ENCODE peak calls at places on chromosomes 6 and 20, in seven cellular contexts. One of them, this sample, is unnamed.

GRCh38 chr6:84766118-84766683 is 1.8 kb upstream of the TBX18 start:
- DNase-seq in mesendoderm: peak; percentile 32
- DNase-seq in cardiac muscle cell: peak; percentile 76
- DNase-seq in cardiac fibroblast: peak; percentile 80
- DNase-seq in neuronal stem cell: no peak
- DNase-seq in fibroblast of the aortic adventitia: no peak
- DNase-seq in heart right ventricle: peak; percentile 14
- DNase-seq in this sample: peak; percentile 56

GRCh38 chr6:168506460-168506859 is 65.5 kb downstream of the SMOC2 start:
- DNase-seq in mesendoderm: no peak
- DNase-seq in cardiac muscle cell: no peak
- DNase-seq in cardiac fibroblast: no peak
- DNase-seq in neuronal stem cell: no peak
- DNase-seq in fibroblast of the aortic adventitia: no peak
- DNase-seq in heart right ventricle: no peak
- DNase-seq in this sample: no peak

GRCh38 chr6:88443554-88443953 is 277.4 kb upstream of the CNR1 start:
- DNase-seq in mesendoderm: no peak
- DNase-seq in cardiac muscle cell: no peak
- DNase-seq in cardiac fibroblast: no peak
- DNase-seq in neuronal stem cell: no peak
- DNase-seq in fibroblast of the aortic adventitia: no peak
- DNase-seq in heart right ventricle: no peak
- DNase-seq in this sample: no peak

GRCh38 chr6:70839286-70840266 is 117.3 kb downstream of the B3GAT2 start:
- DNase-seq in mesendoderm: no peak
- DNase-seq in cardiac muscle cell: no peak
- DNase-seq in cardiac fibroblast: no peak
- DNase-seq in neuronal stem cell: no peak
- DNase-seq in fibroblast of the aortic adventitia: no peak
- DNase-seq in heart right ventricle: no peak
- DNase-seq in this sample: no peak

GRCh38 chr6:112428477-112428876 is 81.3 kb downstream of the RFPL4B start:
- DNase-seq in mesendoderm: no peak
- DNase-seq in cardiac muscle cell: no peak
- DNase-seq in cardiac fibroblast: no peak
- DNase-seq in neuronal stem cell: no peak
- DNase-seq in fibroblast of the aortic adventitia: no peak
- DNase-seq in heart right ventricle: no peak
- DNase-seq in this sample: no peak

GRCh38 chr20:40892642-40893041 is 136.0 kb upstream of the TOP1 start:
- DNase-seq in mesendoderm: no peak
- DNase-seq in cardiac muscle cell: no peak
- DNase-seq in cardiac fibroblast: no peak
- DNase-seq in neuronal stem cell: no peak
- DNase-seq in fibroblast of the aortic adventitia: no peak
- DNase-seq in heart right ventricle: no peak
- DNase-seq in this sample: no peak

GRCh38 chr6:126631343-126631742 is 291.4 kb downstream of the CENPW start:
- DNase-seq in mesendoderm: no peak
- DNase-seq in cardiac muscle cell: peak; percentile 2
- DNase-seq in cardiac fibroblast: peak; percentile 3
- DNase-seq in neuronal stem cell: no peak
- DNase-seq in fibroblast of the aortic adventitia: peak; percentile 60
- DNase-seq in heart right ventricle: no peak
- DNase-seq in this sample: no peak

GRCh38 chr20:13717631-13718044 is 67.1 kb downstream of the ESF1 start:
- DNase-seq in mesendoderm: no peak
- DNase-seq in cardiac muscle cell: no peak
- DNase-seq in cardiac fibroblast: no peak
- DNase-seq in neuronal stem cell: no peak
- DNase-seq in fibroblast of the aortic adventitia: no peak
- DNase-seq in heart right ventricle: no peak
- DNase-seq in this sample: no peak

GRCh38 chr6:138772596-138773176 is 883 bp upstream of the CCDC28A start:
- DNase-seq in mesendoderm: no peak
- DNase-seq in cardiac muscle cell: no peak
- DNase-seq in cardiac fibroblast: no peak
- DNase-seq in neuronal stem cell: no peak
- DNase-seq in fibroblast of the aortic adventitia: no peak
- DNase-seq in heart right ventricle: no peak
- DNase-seq in this sample: no peak

GRCh38 chr6:54111341-54111740 is at the start of gene MLIP:
- DNase-seq in mesendoderm: peak; percentile 40
- DNase-seq in cardiac muscle cell: no peak
- DNase-seq in cardiac fibroblast: no peak
- DNase-seq in neuronal stem cell: peak; percentile 6
- DNase-seq in fibroblast of the aortic adventitia: no peak
- DNase-seq in heart right ventricle: no peak
- DNase-seq in this sample: no peak

GRCh38 chr20:23586735-23587525 is 18.6 kb upstream of the CST9L start:
- DNase-seq in mesendoderm: no peak
- DNase-seq in cardiac muscle cell: no peak
- DNase-seq in cardiac fibroblast: no peak
- DNase-seq in neuronal stem cell: no peak
- DNase-seq in fibroblast of the aortic adventitia: no peak
- DNase-seq in heart right ventricle: no peak
- DNase-seq in this sample: no peak

GRCh38 chr20:5652626-5653573 is 97.3 kb upstream of the SHLD1 start:
- DNase-seq in mesendoderm: no peak
- DNase-seq in cardiac muscle cell: peak; percentile 64
- DNase-seq in cardiac fibroblast: peak; percentile 62
- DNase-seq in neuronal stem cell: no peak
- DNase-seq in fibroblast of the aortic adventitia: peak; percentile 66
- DNase-seq in heart right ventricle: no peak
- DNase-seq in this sample: no peak

GRCh38 chr20:4151991-4152695 is 136.8 kb upstream of the RNF24 start:
- DNase-seq in mesendoderm: no peak
- DNase-seq in cardiac muscle cell: peak; percentile 37
- DNase-seq in cardiac fibroblast: no peak
- DNase-seq in neuronal stem cell: no peak
- DNase-seq in fibroblast of the aortic adventitia: peak; percentile 25
- DNase-seq in heart right ventricle: no peak
- DNase-seq in this sample: peak; percentile 64

GRCh38 chr6:165985926-165986646 is 181.6 kb downstream of the TBXT start:
- DNase-seq in mesendoderm: peak; percentile 59
- DNase-seq in cardiac muscle cell: peak; percentile 32
- DNase-seq in cardiac fibroblast: no peak
- DNase-seq in neuronal stem cell: no peak
- DNase-seq in fibroblast of the aortic adventitia: no peak
- DNase-seq in heart right ventricle: no peak
- DNase-seq in this sample: no peak
- H3K4me3 ChIP-seq in mesendoderm: no peak overlapping the region
- H3K4me3 ChIP-seq in cardiac muscle cell: no peak overlapping the region
- H3K4me3 ChIP-seq in cardiac fibroblast: peak overlapping the region; percentile 59
- H3K4me3 ChIP-seq in neuronal stem cell: no peak overlapping the region
- H3K4me3 ChIP-seq in fibroblast of the aortic adventitia: peak overlapping the region; percentile 70
- H3K4me3 ChIP-seq in heart right ventricle: peak overlapping the region; percentile 50
- H3K4me3 ChIP-seq in this sample: peak overlapping the region; percentile 49

DNA sequence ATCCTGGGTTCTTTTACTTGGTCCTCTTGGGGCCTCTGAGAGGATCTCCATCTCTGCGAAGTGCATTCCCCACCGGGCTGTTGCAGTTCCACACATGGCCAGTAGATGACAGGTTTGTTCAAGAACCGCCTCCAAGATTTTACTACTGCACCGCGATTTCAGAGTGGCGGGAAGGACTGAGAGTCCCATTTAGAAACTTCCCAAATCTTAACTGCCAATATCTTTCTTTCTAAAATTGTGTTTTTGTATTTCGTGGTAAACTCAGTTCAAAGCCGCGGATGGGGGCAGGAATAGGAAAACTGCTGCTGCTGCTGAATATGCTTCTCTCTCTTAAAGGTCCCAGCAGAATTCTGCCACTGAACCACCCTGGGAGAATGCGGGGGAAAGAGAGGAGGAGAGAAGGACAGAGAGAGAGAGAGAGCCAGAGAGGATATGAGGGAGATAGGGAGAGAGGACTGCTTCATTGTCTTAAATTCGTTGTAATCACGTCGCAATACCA is 8.6 kb upstream of the BTNL2 start:
- DNase-seq in mesendoderm: peak; percentile 85
- DNase-seq in cardiac muscle cell: peak; percentile 83
- DNase-seq in cardiac fibroblast: peak; percentile 76
- DNase-seq in neuronal stem cell: peak; percentile 74
- DNase-seq in fibroblast of the aortic adventitia: peak; percentile 72
- DNase-seq in heart right ventricle: peak; percentile 60
- DNase-seq in this sample: peak; percentile 78
- H3K4me3 ChIP-seq in mesendoderm: no peak overlapping the region
- H3K4me3 ChIP-seq in cardiac muscle cell: no peak overlapping the region
- H3K4me3 ChIP-seq in cardiac fibroblast: no peak overlapping the region
- H3K4me3 ChIP-seq in neuronal stem cell: no peak overlapping the region
- H3K4me3 ChIP-seq in fibroblast of the aortic adventitia: no peak overlapping the region
- H3K4me3 ChIP-seq in heart right ventricle: no peak overlapping the region
- H3K4me3 ChIP-seq in this sample: no peak overlapping the region

GRCh38 chr20:63678071-63678470 is 18.4 kb upstream of the TNFRSF6B start:
- DNase-seq in mesendoderm: no peak
- DNase-seq in cardiac muscle cell: no peak
- DNase-seq in cardiac fibroblast: no peak
- DNase-seq in neuronal stem cell: no peak
- DNase-seq in fibroblast of the aortic adventitia: no peak
- DNase-seq in heart right ventricle: no peak
- DNase-seq in this sample: no peak
- H3K4me3 ChIP-seq in mesendoderm: no peak overlapping the region
- H3K4me3 ChIP-seq in cardiac muscle cell: no peak overlapping the region
- H3K4me3 ChIP-seq in cardiac fibroblast: no peak overlapping the region
- H3K4me3 ChIP-seq in neuronal stem cell: no peak overlapping the region
- H3K4me3 ChIP-seq in fibroblast of the aortic adventitia: no peak overlapping the region
- H3K4me3 ChIP-seq in heart right ventricle: no peak overlapping the region
- H3K4me3 ChIP-seq in this sample: no peak overlapping the region

GRCh38 chr6:141562181-141562800 is 570.4 kb upstream of the GJE1 start:
- DNase-seq in mesendoderm: peak; percentile 91
- DNase-seq in cardiac muscle cell: peak; percentile 43
- DNase-seq in cardiac fibroblast: no peak
- DNase-seq in neuronal stem cell: no peak
- DNase-seq in fibroblast of the aortic adventitia: no peak
- DNase-seq in heart right ventricle: peak; percentile 49
- DNase-seq in this sample: peak; percentile 76
- H3K4me3 ChIP-seq in mesendoderm: no peak overlapping the region
- H3K4me3 ChIP-seq in cardiac muscle cell: no peak overlapping the region
- H3K4me3 ChIP-seq in cardiac fibroblast: peak overlapping the region; percentile 19
- H3K4me3 ChIP-seq in neuronal stem cell: no peak overlapping the region
- H3K4me3 ChIP-seq in fibroblast of the aortic adventitia: no peak overlapping the region
- H3K4me3 ChIP-seq in heart right ventricle: peak overlapping the region; percentile 26
- H3K4me3 ChIP-seq in this sample: peak overlapping the region; percentile 63

GRCh38 chr20:32495217-32495565 is 89.9 kb downstream of the NOL4L start:
- DNase-seq in mesendoderm: peak; percentile 52
- DNase-seq in cardiac muscle cell: peak; percentile 49
- DNase-seq in cardiac fibroblast: peak; percentile 23
- DNase-seq in neuronal stem cell: no peak
- DNase-seq in fibroblast of the aortic adventitia: no peak
- DNase-seq in heart right ventricle: no peak
- DNase-seq in this sample: peak; percentile 22

GRCh38 chr20:32501709-32502108 is 83.4 kb downstream of the NOL4L start:
- DNase-seq in mesendoderm: no peak
- DNase-seq in cardiac muscle cell: peak; percentile 28
- DNase-seq in cardiac fibroblast: no peak
- DNase-seq in neuronal stem cell: no peak
- DNase-seq in fibroblast of the aortic adventitia: no peak
- DNase-seq in heart right ventricle: no peak
- DNase-seq in this sample: no peak

GRCh38 chr20:32495949-32496348 is 89.2 kb downstream of the NOL4L start:
- DNase-seq in mesendoderm: no peak
- DNase-seq in cardiac muscle cell: no peak
- DNase-seq in cardiac fibroblast: no peak
- DNase-seq in neuronal stem cell: no peak
- DNase-seq in fibroblast of the aortic adventitia: no peak
- DNase-seq in heart right ventricle: no peak
- DNase-seq in this sample: peak; percentile 24

GRCh38 chr20:32494498-32495216 is 90.5 kb downstream of the NOL4L start:
- DNase-seq in mesendoderm: no peak
- DNase-seq in cardiac muscle cell: peak; percentile 75
- DNase-seq in cardiac fibroblast: peak; percentile 57
- DNase-seq in neuronal stem cell: no peak
- DNase-seq in fibroblast of the aortic adventitia: peak; percentile 40
- DNase-seq in heart right ventricle: no peak
- DNase-seq in this sample: peak; percentile 15

GRCh38 chr20:32497589-32498224 is 87.4 kb downstream of the NOL4L start:
- DNase-seq in mesendoderm: peak; percentile 45
- DNase-seq in cardiac muscle cell: no peak
- DNase-seq in cardiac fibroblast: peak; percentile 42
- DNase-seq in neuronal stem cell: no peak
- DNase-seq in fibroblast of the aortic adventitia: no peak
- DNase-seq in heart right ventricle: no peak
- DNase-seq in this sample: peak; percentile 71
- H3K4me3 ChIP-seq in mesendoderm: no peak overlapping the region
- H3K4me3 ChIP-seq in cardiac muscle cell: no peak overlapping the region
- H3K4me3 ChIP-seq in cardiac fibroblast: no peak overlapping the region
- H3K4me3 ChIP-seq in neuronal stem cell: no peak overlapping the region
- H3K4me3 ChIP-seq in fibroblast of the aortic adventitia: no peak overlapping the region
- H3K4me3 ChIP-seq in heart right ventricle: no peak overlapping the region
- H3K4me3 ChIP-seq in this sample: no peak overlapping the region

DNA sequence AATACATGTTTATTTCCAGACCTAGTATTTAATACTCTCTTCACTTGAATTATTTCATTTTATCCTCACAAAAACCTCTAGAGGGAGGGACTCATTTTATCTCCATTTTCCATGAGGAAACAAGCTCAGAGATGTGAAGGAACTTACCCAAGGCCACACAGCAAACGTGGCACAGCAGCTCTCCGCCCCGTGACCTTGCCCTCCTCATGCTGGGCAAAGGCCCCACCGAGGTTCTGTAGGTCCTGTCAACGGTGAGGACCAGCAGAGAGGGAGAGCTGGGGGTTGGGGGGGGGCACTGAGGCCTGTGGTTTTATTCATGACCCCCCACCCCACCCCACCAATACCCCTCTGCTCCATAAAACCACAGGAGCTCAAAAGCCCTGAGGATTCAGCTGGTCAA is 40.9 kb upstream of the TLDC2 start:
- DNase-seq in mesendoderm: no peak
- DNase-seq in cardiac muscle cell: no peak
- DNase-seq in cardiac fibroblast: no peak
- DNase-seq in neuronal stem cell: no peak
- DNase-seq in fibroblast of the aortic adventitia: no peak
- DNase-seq in heart right ventricle: no peak
- DNase-seq in this sample: no peak
- H3K4me3 ChIP-seq in mesendoderm: no peak overlapping the region
- H3K4me3 ChIP-seq in cardiac muscle cell: no peak overlapping the region
- H3K4me3 ChIP-seq in cardiac fibroblast: no peak overlapping the region
- H3K4me3 ChIP-seq in neuronal stem cell: no peak overlapping the region
- H3K4me3 ChIP-seq in fibroblast of the aortic adventitia: no peak overlapping the region
- H3K4me3 ChIP-seq in heart right ventricle: peak overlapping the region; percentile 3
- H3K4me3 ChIP-seq in this sample: no peak overlapping the region

GRCh38 chr6:6885521-6886088 is 222.2 kb upstream of the RREB1 start:
- DNase-seq in mesendoderm: no peak
- DNase-seq in cardiac muscle cell: peak; percentile 24
- DNase-seq in cardiac fibroblast: no peak
- DNase-seq in neuronal stem cell: no peak
- DNase-seq in fibroblast of the aortic adventitia: no peak
- DNase-seq in heart right ventricle: peak; percentile 62
- DNase-seq in this sample: no peak
- H3K4me3 ChIP-seq in mesendoderm: no peak overlapping the region
- H3K4me3 ChIP-seq in cardiac muscle cell: no peak overlapping the region
- H3K4me3 ChIP-seq in cardiac fibroblast: no peak overlapping the region
- H3K4me3 ChIP-seq in neuronal stem cell: no peak overlapping the region
- H3K4me3 ChIP-seq in fibroblast of the aortic adventitia: no peak overlapping the region
- H3K4me3 ChIP-seq in heart right ventricle: no peak overlapping the region
- H3K4me3 ChIP-seq in this sample: no peak overlapping the region

GRCh38 chr20:45254867-45255266 is 503 bp upstream of the SLPI start:
- DNase-seq in mesendoderm: no peak
- DNase-seq in cardiac muscle cell: peak; percentile 84
- DNase-seq in cardiac fibroblast: peak; percentile 66
- DNase-seq in neuronal stem cell: no peak
- DNase-seq in fibroblast of the aortic adventitia: peak; percentile 77
- DNase-seq in heart right ventricle: no peak
- DNase-seq in this sample: no peak
- H3K4me3 ChIP-seq in mesendoderm: no peak overlapping the region
- H3K4me3 ChIP-seq in cardiac muscle cell: no peak overlapping the region
- H3K4me3 ChIP-seq in cardiac fibroblast: no peak overlapping the region
- H3K4me3 ChIP-seq in neuronal stem cell: no peak overlapping the region
- H3K4me3 ChIP-seq in fibroblast of the aortic adventitia: no peak overlapping the region
- H3K4me3 ChIP-seq in heart right ventricle: no peak overlapping the region
- H3K4me3 ChIP-seq in this sample: no peak overlapping the region